ENCODE peak calls at places on chromosomes 13 and 19, in seven cellular contexts. P is CD4-positive, alpha-beta memory T cell; G is HCT116; N is NT2/D1; T is ascending aorta; V is left ventricle myocardium inferior; U is transverse colon. H is an unnamed sample.

GRCh38 chr13:46469064-46469463 is 82.0 kb upstream of the RUBCNL start:
- DNase-seq in V (no peak), G (no peak), P (no peak), N (no peak), U (no peak), T (no peak), H (no peak)

GRCh38 chr19:17725422-17726078 is 6.3 kb downstream of the MAP1S start:
- DNase-seq in P (no peak), U (no peak), T (no peak), N (no peak), G (no peak), V (no peak), H (no peak)

GRCh38 chr19:46898731-46899130 is 37.9 kb downstream of the ARHGAP35 start:
- DNase-seq in G (no peak), V (no peak), T (peak; percentile 74), U (no peak), N (no peak), P (no peak), H (no peak)

GRCh38 chr19:344625-345319 is at the start of gene MIER2:
- DNase-seq in T (peak; percentile 91), U (peak; percentile 87), N (peak; percentile 72), P (peak; percentile 96), V (peak; percentile 87), G (peak; percentile 35), H (peak; percentile 100)

GRCh38 chr13:97113231-97114001 is 108.7 kb upstream of the MBNL2 start:
- DNase-seq in P (no peak), T (no peak), G (no peak), U (no peak), N (no peak), V (no peak), H (no peak)

GRCh38 chr13:47598340-47598911 is 402.6 kb downstream of the SUCLA2 start:
- DNase-seq in V (no peak), P (no peak), U (no peak), T (no peak), N (no peak), G (no peak), H (no peak)

GRCh38 chr13:32023698-32024097 is 7.9 kb upstream of the FRY start:
- DNase-seq in N (no peak), T (no peak), V (no peak), G (no peak), P (no peak), U (no peak), H (no peak)

GRCh38 chr13:58097831-58098230 is 466.3 kb downstream of the PCDH17 start:
- DNase-seq in N (no peak), V (no peak), T (no peak), U (no peak), P (no peak), G (no peak), H (no peak)

GRCh38 chr19:40754611-40755247 is 3.7 kb downstream of the SNRPA start:
- DNase-seq in T (no peak), P (no peak), V (no peak), G (no peak), U (peak; percentile 77), N (no peak), H (no peak)

GRCh38 chr13:52195052-52195837 is 35.8 kb upstream of the NEK3 start:
- DNase-seq in G (no peak), P (peak; percentile 51), N (no peak), T (peak; percentile 92), V (peak; percentile 85), U (peak; percentile 79), H (peak; percentile 54)

GRCh38 chr19:50896591-50897190 is 14.5 kb downstream of the KLK4 start:
- DNase-seq in P (no peak), G (peak; percentile 60), T (no peak), U (no peak), V (no peak), N (no peak), H (no peak)

GRCh38 chr13:37656247-37656940 is 57.8 kb upstream of the POSTN start:
- DNase-seq in N (no peak), G (no peak), U (no peak), T (peak; percentile 65), P (no peak), V (no peak), H (no peak)

GRCh38 chr19:19120308-19121156 is 17.7 kb downstream of the TMEM161A start:
- DNase-seq in N (peak; percentile 91), T (no peak), V (no peak), G (no peak), P (no peak), U (peak; percentile 71), H (no peak)

GRCh38 chr13:46603165-46603603 is 50.2 kb downstream of the LRCH1 start:
- DNase-seq in N (no peak), V (no peak), G (no peak), P (no peak), U (no peak), T (no peak), H (no peak)

GRCh38 chr19:11480081-11480926 is 542 bp downstream of the ELAVL3 start:
- DNase-seq in T (no peak), P (no peak), G (no peak), U (no peak), N (no peak), V (no peak), H (no peak)

GRCh38 chr19:6616011-6616410 is 25.1 kb upstream of the CD70 start:
- DNase-seq in G (no peak), V (no peak), P (no peak), U (no peak), N (no peak), T (no peak), H (no peak)

GRCh38 chr13:113319371-113319770 is 22.3 kb downstream of the LAMP1 start:
- DNase-seq in P (no peak), U (no peak), T (no peak), V (no peak), N (no peak), G (no peak), H (no peak)
- H3K36me3 ChIP-seq in P (peaks cover 54% of the 10 kb centered on the region), U (no peaks in the 10 kb centered on the region), T (peaks cover 71% of the 10 kb centered on the region), V (peaks cover 72% of the 10 kb centered on the region), N (peaks cover 74% of the 10 kb centered on the region), G (peaks cover 16% of the 10 kb centered on the region), H (peaks cover 19% of the 10 kb centered on the region)

GRCh38 chr13:19861762-19862161 is 1.7 kb downstream of the ZMYM5 start:
- DNase-seq in N (no peak), P (no peak), G (no peak), T (no peak), V (no peak), U (no peak), H (no peak)
- H3K4me3 ChIP-seq in N (peak overlapping the region; percentile 71), P (peak overlapping the region; percentile 96), G (peak overlapping the region; percentile 79), T (peak overlapping the region; percentile 78), V (peak overlapping the region; percentile 85), U (peak overlapping the region; percentile 86), H (peak overlapping the region; percentile 80)

GRCh38 chr13:74056829-74057564 is 77.2 kb downstream of the KLF12 start:
- DNase-seq in T (no peak), G (no peak), N (no peak), V (peak; percentile 79), P (no peak), U (no peak), H (no peak)
- H3K4me1 ChIP-seq in T (peaks cover 9% of the 10 kb centered on the region), G (no peaks in the 10 kb centered on the region), N (no peaks in the 10 kb centered on the region), V (peaks cover 74% of the 10 kb centered on the region), P (peaks cover 95% of the 10 kb centered on the region), U (no peaks in the 10 kb centered on the region), H (peaks cover 40% of the 10 kb centered on the region)

GRCh38 chr19:3981736-3982681 is 3.3 kb downstream of the EEF2 start:
- DNase-seq in N (no peak), T (no peak), V (no peak), P (no peak), G (no peak), U (no peak), H (no peak)
- H3K36me3 ChIP-seq in N (peaks cover 80% of the 10 kb centered on the region), T (peaks cover 74% of the 10 kb centered on the region), V (peaks cover 75% of the 10 kb centered on the region), P (peaks cover 69% of the 10 kb centered on the region), G (peaks cover 63% of the 10 kb centered on the region), U (peaks cover 15% of the 10 kb centered on the region), H (peaks cover 45% of the 10 kb centered on the region)

GRCh38 chr19:42121036-42121621 is 11.1 kb downstream of the POU2F2 start:
- DNase-seq in G (no peak), U (no peak), T (no peak), N (no peak), P (no peak), V (no peak), H (no peak)
- H3K4me3 ChIP-seq in G (no peak overlapping the region), U (no peak overlapping the region), T (no peak overlapping the region), N (no peak overlapping the region), P (no peak overlapping the region), V (no peak overlapping the region), H (no peak overlapping the region)

DNA sequence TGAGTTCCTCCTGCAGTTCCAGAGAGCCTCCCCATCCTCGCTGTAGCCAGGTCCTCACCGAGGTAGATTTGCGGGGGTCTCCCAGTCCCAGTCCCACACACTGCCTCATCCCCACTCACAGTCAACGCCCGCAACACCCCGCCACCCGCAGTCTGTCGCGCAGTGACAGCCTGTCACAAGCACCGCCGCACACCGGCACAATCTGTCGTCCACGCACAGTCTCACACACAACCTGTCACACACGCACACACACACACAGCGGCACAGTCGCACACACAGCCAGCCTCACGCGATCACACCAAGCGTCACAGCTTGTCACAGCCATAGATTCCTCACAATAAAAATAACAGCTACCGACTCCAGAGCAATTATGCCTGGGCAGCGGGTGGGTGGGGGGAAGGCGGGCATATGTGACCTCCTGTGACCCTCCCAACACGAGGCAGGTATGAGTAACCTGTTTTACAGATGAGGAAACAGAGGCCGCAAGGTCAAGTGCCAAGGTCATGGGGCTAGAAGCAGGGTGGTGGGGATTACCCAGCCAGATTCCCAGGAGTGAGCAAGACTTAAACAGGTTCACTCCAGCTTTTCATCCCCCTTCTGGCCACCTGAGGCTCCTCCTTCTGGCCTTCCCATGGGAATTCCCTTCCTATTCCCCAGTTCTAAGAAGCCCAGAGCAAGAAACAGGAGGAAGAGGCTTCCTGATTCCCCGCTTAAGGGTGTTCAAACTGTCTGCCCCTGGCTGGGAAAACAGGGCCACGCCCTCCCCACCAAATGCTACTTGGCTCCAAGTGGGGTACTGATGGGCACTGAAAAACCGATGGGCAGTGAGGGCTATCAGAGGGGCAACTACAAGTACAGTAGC is 13.9 kb downstream of the NFIX start:
- DNase-seq in T (peak; percentile 61), G (no peak), V (no peak), N (no peak), U (no peak), P (no peak), H (no peak)
- H3K4me1 ChIP-seq in T (peaks cover 41% of the 10 kb centered on the region), G (peaks cover 23% of the 10 kb centered on the region), V (peaks cover 100% of the 10 kb centered on the region), N (peaks cover 19% of the 10 kb centered on the region), U (peaks cover 82% of the 10 kb centered on the region), P (peaks cover 19% of the 10 kb centered on the region), H (peaks cover 9% of the 10 kb centered on the region)

DNA sequence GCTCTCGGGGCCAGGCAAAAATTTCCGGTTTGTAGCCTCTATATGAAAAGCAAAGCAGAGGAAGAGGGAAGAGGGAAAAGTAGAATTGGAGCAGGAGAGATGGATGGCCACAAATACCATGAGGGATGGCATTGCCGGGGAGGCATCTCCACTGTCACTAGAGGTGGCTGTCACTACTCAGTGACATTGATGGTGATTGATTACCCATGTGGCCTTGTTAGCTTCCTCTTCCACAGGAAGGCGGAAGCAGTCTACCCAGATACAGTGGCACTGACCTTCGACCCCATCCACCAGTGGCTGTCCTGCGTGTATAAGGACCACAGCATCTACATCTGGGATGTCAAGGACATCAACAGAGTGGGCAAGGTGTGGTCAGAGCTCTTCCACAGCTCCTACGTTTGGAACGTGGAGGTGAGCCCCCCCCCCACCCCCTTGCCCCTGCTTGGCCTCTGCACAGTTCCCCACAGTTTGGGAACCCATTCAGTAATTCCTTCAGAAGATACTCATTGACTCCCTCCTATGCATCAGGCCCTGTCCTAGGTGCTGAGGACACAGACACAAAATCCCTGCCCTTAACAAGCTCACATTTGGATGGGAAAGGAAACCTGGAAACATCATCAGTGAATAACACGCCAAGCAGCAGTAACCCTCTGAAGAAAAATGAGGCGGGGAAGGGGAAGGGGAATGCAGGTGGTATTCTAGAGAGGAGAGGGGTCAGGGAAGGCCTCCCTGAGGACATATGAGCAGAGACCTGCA is 18.6 kb downstream of the WDR62 start:
- DNase-seq in T (no peak), U (no peak), N (no peak), P (no peak), G (no peak), V (no peak), H (no peak)
- H3K36me3 ChIP-seq in T (no peaks in the 10 kb centered on the region), U (no peaks in the 10 kb centered on the region), N (peaks cover 59% of the 10 kb centered on the region), P (no peaks in the 10 kb centered on the region), G (peaks cover 9% of the 10 kb centered on the region), V (no peaks in the 10 kb centered on the region), H (no peaks in the 10 kb centered on the region)

H was measured in naive thymus-derived CD4-positive, alpha-beta T cell.